ENCODE peak calls at places on chromosomes 2 and 18, in four cellular contexts. E is iPS DF 19.7; X is left cardiac atrium; Y is activated CD4-positive, alpha-beta T cell treated with anti-CD3 and anti-CD28 coated beads for 4 hours. G is an unnamed sample.

GRCh38 chr18:48928787-48929186 is 22.0 kb downstream of the SMAD7 start:
- DNase-seq in E (no peak), X (peak), Y (peak), G (peak)

GRCh38 chr2:217717541-217717940 is 285.3 kb downstream of the TNS1 start:
- DNase-seq in E (no peak), X (no peak), Y (no peak), G (no peak)

GRCh38 chr2:208092093-208092832 is 32.1 kb downstream of the CRYGD start:
- DNase-seq in E (no peak), X (no peak), Y (no peak), G (no peak)

GRCh38 chr2:54858021-54858681 is 134.7 kb downstream of the EML6 start:
- DNase-seq in E (no peak), X (no peak), Y (no peak), G (no peak)

GRCh38 chr2:156538083-156538504 is 101.9 kb downstream of the GPD2 start:
- DNase-seq in E (peak), X (no peak), Y (no peak), G (no peak)

GRCh38 chr18:8212893-8213805 is 396.1 kb upstream of the RAB12 start:
- DNase-seq in E (no peak), X (no peak), Y (no peak), G (no peak)

GRCh38 chr18:55458456-55459238 is 129.3 kb downstream of the TCF4 start:
- DNase-seq in E (no peak), X (no peak), Y (no peak), G (no peak)

GRCh38 chr2:179861027-179861776 is at the start of gene ZNF385B:
- DNase-seq in E (no peak), X (peak), Y (no peak), G (no peak)

GRCh38 chr18:57909620-57910019 is 106.5 kb upstream of the ATP8B1 start:
- DNase-seq in E (no peak), X (peak), Y (no peak), G (no peak)

GRCh38 chr2:28366496-28367282 is 26.0 kb upstream of the FOSL2 start:
- DNase-seq in E (no peak), X (no peak), Y (peak), G (no peak)

GRCh38 chr18:23872701-23873550 is 141.6 kb upstream of the TTC39C start:
- DNase-seq in E (no peak), X (no peak), Y (peak), G (no peak)

GRCh38 chr2:122072666-122073065 is 317.2 kb downstream of the TSN start:
- DNase-seq in E (no peak), X (no peak), Y (no peak), G (no peak)

GRCh38 chr2:60335533-60336237 is 217.8 kb downstream of the BCL11A start:
- DNase-seq in E (no peak), X (no peak), Y (no peak), G (no peak)

GRCh38 chr2:102677219-102678215 is 58.2 kb downstream of the SLC9A2 start:
- DNase-seq in E (no peak), X (no peak), Y (no peak), G (no peak)

GRCh38 chr2:185618630-185619029 is 120.0 kb upstream of the FSIP2 start:
- DNase-seq in E (no peak), X (no peak), Y (no peak), G (no peak)

GRCh38 chr2:239676716-239677454 is 276.1 kb upstream of the HDAC4 start:
- DNase-seq in E (no peak), X (no peak), Y (no peak), G (no peak)

GRCh38 chr2:19697131-19697530 is 204.7 kb downstream of the TTC32 start:
- DNase-seq in E (no peak), X (no peak), Y (no peak), G (no peak)

GRCh38 chr2:149573760-149574159 is 13.8 kb downstream of the MMADHC start:
- DNase-seq in E (no peak), X (no peak), Y (no peak), G (no peak)

G was measured in hypothalamus.